ENCODE peak calls at places on chromosomes 7 and 10, in six cellular contexts. E is RCC 7860; K is psoas muscle; R is endothelial cell; C is CD8-positive, alpha-beta memory T cell; I is epithelial cell of esophagus. L is an unnamed sample.

GRCh38 chr7:73901823-73902597 is 41.1 kb downstream of the TMEM270 start:
- DNase-seq in I (no peak), K (peak), E (no peak), R (no peak), C (no peak), L (no peak)

GRCh38 chr10:23331567-23332290 is 12.9 kb downstream of the C10orf67 start:
- DNase-seq in R (no peak), K (no peak), I (peak), E (peak), C (no peak), L (peak)

GRCh38 chr7:96126382-96126781 is 195.5 kb downstream of the SLC25A13 start:
- DNase-seq in C (no peak), R (no peak), E (no peak), K (no peak), I (no peak), L (peak)

GRCh38 chr10:82742478-82742877 is 867.5 kb downstream of the NRG3 start:
- DNase-seq in K (no peak), R (no peak), C (no peak), I (peak), E (peak), L (peak)

GRCh38 chr7:47771301-47771989 is 176.8 kb downstream of the PKD1L1 start:
- DNase-seq in C (no peak), K (no peak), I (no peak), R (no peak), E (no peak), L (no peak)

GRCh38 chr7:101125989-101126650 is 784 bp upstream of the SERPINE1 start:
- DNase-seq in I (peak), E (peak), R (no peak), K (peak), C (no peak), L (peak)

GRCh38 chr7:78095549-78095948 is 297.0 kb downstream of the PHTF2 start:
- DNase-seq in I (peak), R (no peak), K (no peak), E (peak), C (no peak), L (peak)

GRCh38 chr7:123763191-123763661 is 14.4 kb upstream of the WASL start:
- DNase-seq in K (no peak), I (no peak), R (no peak), C (no peak), E (no peak), L (no peak)

GRCh38 chr10:71912431-71912830 is 51.8 kb upstream of the CHST3 start:
- DNase-seq in R (no peak), C (no peak), K (no peak), I (peak), E (no peak), L (peak)

GRCh38 chr10:43222296-43222695 is 44.6 kb downstream of the RASGEF1A start:
- DNase-seq in R (no peak), E (no peak), K (no peak), I (no peak), C (no peak), L (no peak)